ENCODE peak calls at places on chromosomes 1 and 21, in nine cellular contexts. One of them, this sample, is unnamed.

GRCh38 chr1:3779265-3779911 is 6.8 kb downstream of the SMIM1 start:
- DNase-seq in stimulated activated CD4-positive, alpha-beta T cell treated with anti-CD3 and anti-CD28 coated beads, Interleukin-2, amount 100 ng/mL, for 48 hours: no peak
- DNase-seq in activated CD4-positive, CD25-positive, alpha-beta regulatory T cell treated with anti-CD3 and anti-CD28 coated beads, Interleukin-2, amount 50 U/mL, for 16 hours: no peak
- DNase-seq in naive B cell: no peak
- DNase-seq in activated effector memory CD4-positive, alpha-beta T cell treated with Interleukin-2 at 50 U/mL for 16 hours: no peak
- DNase-seq in fibroblast of pulmonary artery: no peak
- DNase-seq in iPS DF 19.7: no peak
- DNase-seq in left ventricle myocardium superior: peak; percentile 26
- DNase-seq in H54: no peak
- DNase-seq in this sample: no peak

GRCh38 chr21:16968436-16968835 is 544.4 kb upstream of the CXADR start:
- DNase-seq in stimulated activated CD4-positive, alpha-beta T cell treated with anti-CD3 and anti-CD28 coated beads, Interleukin-2, amount 100 ng/mL, for 48 hours: no peak
- DNase-seq in activated CD4-positive, CD25-positive, alpha-beta regulatory T cell treated with anti-CD3 and anti-CD28 coated beads, Interleukin-2, amount 50 U/mL, for 16 hours: no peak
- DNase-seq in naive B cell: no peak
- DNase-seq in activated effector memory CD4-positive, alpha-beta T cell treated with Interleukin-2 at 50 U/mL for 16 hours: no peak
- DNase-seq in fibroblast of pulmonary artery: no peak
- DNase-seq in iPS DF 19.7: no peak
- DNase-seq in left ventricle myocardium superior: no peak
- DNase-seq in H54: no peak
- DNase-seq in this sample: no peak

GRCh38 chr1:34780528-34780927 is 486 bp upstream of the GJB3 start:
- DNase-seq in stimulated activated CD4-positive, alpha-beta T cell treated with anti-CD3 and anti-CD28 coated beads, Interleukin-2, amount 100 ng/mL, for 48 hours: no peak
- DNase-seq in activated CD4-positive, CD25-positive, alpha-beta regulatory T cell treated with anti-CD3 and anti-CD28 coated beads, Interleukin-2, amount 50 U/mL, for 16 hours: no peak
- DNase-seq in naive B cell: no peak
- DNase-seq in activated effector memory CD4-positive, alpha-beta T cell treated with Interleukin-2 at 50 U/mL for 16 hours: no peak
- DNase-seq in fibroblast of pulmonary artery: no peak
- DNase-seq in iPS DF 19.7: no peak
- DNase-seq in left ventricle myocardium superior: no peak
- DNase-seq in H54: no peak
- DNase-seq in this sample: no peak

GRCh38 chr1:233393084-233393840 is 65.7 kb downstream of the MAP3K21 start:
- DNase-seq in stimulated activated CD4-positive, alpha-beta T cell treated with anti-CD3 and anti-CD28 coated beads, Interleukin-2, amount 100 ng/mL, for 48 hours: no peak
- DNase-seq in activated CD4-positive, CD25-positive, alpha-beta regulatory T cell treated with anti-CD3 and anti-CD28 coated beads, Interleukin-2, amount 50 U/mL, for 16 hours: no peak
- DNase-seq in naive B cell: no peak
- DNase-seq in activated effector memory CD4-positive, alpha-beta T cell treated with Interleukin-2 at 50 U/mL for 16 hours: no peak
- DNase-seq in fibroblast of pulmonary artery: no peak
- DNase-seq in iPS DF 19.7: no peak
- DNase-seq in left ventricle myocardium superior: no peak
- DNase-seq in H54: no peak
- DNase-seq in this sample: no peak

GRCh38 chr1:8142955-8143629 is 117.0 kb upstream of the ERRFI1 start:
- DNase-seq in stimulated activated CD4-positive, alpha-beta T cell treated with anti-CD3 and anti-CD28 coated beads, Interleukin-2, amount 100 ng/mL, for 48 hours: no peak
- DNase-seq in activated CD4-positive, CD25-positive, alpha-beta regulatory T cell treated with anti-CD3 and anti-CD28 coated beads, Interleukin-2, amount 50 U/mL, for 16 hours: no peak
- DNase-seq in naive B cell: no peak
- DNase-seq in activated effector memory CD4-positive, alpha-beta T cell treated with Interleukin-2 at 50 U/mL for 16 hours: no peak
- DNase-seq in fibroblast of pulmonary artery: peak; percentile 42
- DNase-seq in iPS DF 19.7: no peak
- DNase-seq in left ventricle myocardium superior: no peak
- DNase-seq in H54: no peak
- DNase-seq in this sample: no peak

GRCh38 chr1:151368000-151368744 is 4.3 kb downstream of the SELENBP1 start:
- DNase-seq in stimulated activated CD4-positive, alpha-beta T cell treated with anti-CD3 and anti-CD28 coated beads, Interleukin-2, amount 100 ng/mL, for 48 hours: no peak
- DNase-seq in activated CD4-positive, CD25-positive, alpha-beta regulatory T cell treated with anti-CD3 and anti-CD28 coated beads, Interleukin-2, amount 50 U/mL, for 16 hours: no peak
- DNase-seq in naive B cell: no peak
- DNase-seq in activated effector memory CD4-positive, alpha-beta T cell treated with Interleukin-2 at 50 U/mL for 16 hours: no peak
- DNase-seq in fibroblast of pulmonary artery: peak; percentile 40
- DNase-seq in iPS DF 19.7: no peak
- DNase-seq in left ventricle myocardium superior: peak; percentile 53
- DNase-seq in H54: no peak
- DNase-seq in this sample: no peak

GRCh38 chr21:43984905-43985689 is 27.0 kb upstream of the TRAPPC10 start:
- DNase-seq in stimulated activated CD4-positive, alpha-beta T cell treated with anti-CD3 and anti-CD28 coated beads, Interleukin-2, amount 100 ng/mL, for 48 hours: no peak
- DNase-seq in activated CD4-positive, CD25-positive, alpha-beta regulatory T cell treated with anti-CD3 and anti-CD28 coated beads, Interleukin-2, amount 50 U/mL, for 16 hours: no peak
- DNase-seq in naive B cell: no peak
- DNase-seq in activated effector memory CD4-positive, alpha-beta T cell treated with Interleukin-2 at 50 U/mL for 16 hours: no peak
- DNase-seq in fibroblast of pulmonary artery: no peak
- DNase-seq in iPS DF 19.7: no peak
- DNase-seq in left ventricle myocardium superior: no peak
- DNase-seq in H54: no peak
- DNase-seq in this sample: peak; percentile 21

GRCh38 chr1:224377676-224378006 is 21.0 kb downstream of the CNIH4 start:
- DNase-seq in stimulated activated CD4-positive, alpha-beta T cell treated with anti-CD3 and anti-CD28 coated beads, Interleukin-2, amount 100 ng/mL, for 48 hours: no peak
- DNase-seq in activated CD4-positive, CD25-positive, alpha-beta regulatory T cell treated with anti-CD3 and anti-CD28 coated beads, Interleukin-2, amount 50 U/mL, for 16 hours: no peak
- DNase-seq in naive B cell: no peak
- DNase-seq in activated effector memory CD4-positive, alpha-beta T cell treated with Interleukin-2 at 50 U/mL for 16 hours: no peak
- DNase-seq in fibroblast of pulmonary artery: peak; percentile 34
- DNase-seq in iPS DF 19.7: no peak
- DNase-seq in left ventricle myocardium superior: no peak
- DNase-seq in H54: peak; percentile 39
- DNase-seq in this sample: peak; percentile 57

GRCh38 chr21:38505654-38506523 is 7.6 kb upstream of the ERG start:
- DNase-seq in stimulated activated CD4-positive, alpha-beta T cell treated with anti-CD3 and anti-CD28 coated beads, Interleukin-2, amount 100 ng/mL, for 48 hours: no peak
- DNase-seq in activated CD4-positive, CD25-positive, alpha-beta regulatory T cell treated with anti-CD3 and anti-CD28 coated beads, Interleukin-2, amount 50 U/mL, for 16 hours: no peak
- DNase-seq in naive B cell: no peak
- DNase-seq in activated effector memory CD4-positive, alpha-beta T cell treated with Interleukin-2 at 50 U/mL for 16 hours: no peak
- DNase-seq in fibroblast of pulmonary artery: peak; percentile 87
- DNase-seq in iPS DF 19.7: no peak
- DNase-seq in left ventricle myocardium superior: no peak
- DNase-seq in H54: peak; percentile 29
- DNase-seq in this sample: peak; percentile 84

GRCh38 chr1:205976708-205977107 is 26.5 kb downstream of the RAB7B start:
- DNase-seq in stimulated activated CD4-positive, alpha-beta T cell treated with anti-CD3 and anti-CD28 coated beads, Interleukin-2, amount 100 ng/mL, for 48 hours: no peak
- DNase-seq in activated CD4-positive, CD25-positive, alpha-beta regulatory T cell treated with anti-CD3 and anti-CD28 coated beads, Interleukin-2, amount 50 U/mL, for 16 hours: no peak
- DNase-seq in naive B cell: no peak
- DNase-seq in activated effector memory CD4-positive, alpha-beta T cell treated with Interleukin-2 at 50 U/mL for 16 hours: no peak
- DNase-seq in fibroblast of pulmonary artery: peak; percentile 41
- DNase-seq in iPS DF 19.7: no peak
- DNase-seq in left ventricle myocardium superior: peak; percentile 84
- DNase-seq in H54: peak; percentile 44
- DNase-seq in this sample: peak; percentile 70

GRCh38 chr1:216500273-216500967 is 77.2 kb upstream of the USH2A start:
- DNase-seq in stimulated activated CD4-positive, alpha-beta T cell treated with anti-CD3 and anti-CD28 coated beads, Interleukin-2, amount 100 ng/mL, for 48 hours: no peak
- DNase-seq in activated CD4-positive, CD25-positive, alpha-beta regulatory T cell treated with anti-CD3 and anti-CD28 coated beads, Interleukin-2, amount 50 U/mL, for 16 hours: no peak
- DNase-seq in naive B cell: no peak
- DNase-seq in activated effector memory CD4-positive, alpha-beta T cell treated with Interleukin-2 at 50 U/mL for 16 hours: no peak
- DNase-seq in fibroblast of pulmonary artery: no peak
- DNase-seq in iPS DF 19.7: no peak
- DNase-seq in left ventricle myocardium superior: no peak
- DNase-seq in H54: no peak
- DNase-seq in this sample: no peak

GRCh38 chr1:33599516-33600115 is 127.2 kb downstream of the ZSCAN20 start:
- DNase-seq in stimulated activated CD4-positive, alpha-beta T cell treated with anti-CD3 and anti-CD28 coated beads, Interleukin-2, amount 100 ng/mL, for 48 hours: no peak
- DNase-seq in activated CD4-positive, CD25-positive, alpha-beta regulatory T cell treated with anti-CD3 and anti-CD28 coated beads, Interleukin-2, amount 50 U/mL, for 16 hours: no peak
- DNase-seq in naive B cell: no peak
- DNase-seq in activated effector memory CD4-positive, alpha-beta T cell treated with Interleukin-2 at 50 U/mL for 16 hours: no peak
- DNase-seq in fibroblast of pulmonary artery: no peak
- DNase-seq in iPS DF 19.7: no peak
- DNase-seq in left ventricle myocardium superior: no peak
- DNase-seq in H54: no peak
- DNase-seq in this sample: no peak

GRCh38 chr1:3785458-3786157 is 10.7 kb downstream of the LRRC47 start:
- DNase-seq in stimulated activated CD4-positive, alpha-beta T cell treated with anti-CD3 and anti-CD28 coated beads, Interleukin-2, amount 100 ng/mL, for 48 hours: no peak
- DNase-seq in activated CD4-positive, CD25-positive, alpha-beta regulatory T cell treated with anti-CD3 and anti-CD28 coated beads, Interleukin-2, amount 50 U/mL, for 16 hours: no peak
- DNase-seq in naive B cell: no peak
- DNase-seq in activated effector memory CD4-positive, alpha-beta T cell treated with Interleukin-2 at 50 U/mL for 16 hours: no peak
- DNase-seq in fibroblast of pulmonary artery: peak; percentile 22
- DNase-seq in iPS DF 19.7: no peak
- DNase-seq in left ventricle myocardium superior: no peak
- DNase-seq in H54: no peak
- DNase-seq in this sample: no peak

GRCh38 chr1:201714542-201715276 is 114.2 kb upstream of the IPO9 start:
- DNase-seq in stimulated activated CD4-positive, alpha-beta T cell treated with anti-CD3 and anti-CD28 coated beads, Interleukin-2, amount 100 ng/mL, for 48 hours: no peak
- DNase-seq in activated CD4-positive, CD25-positive, alpha-beta regulatory T cell treated with anti-CD3 and anti-CD28 coated beads, Interleukin-2, amount 50 U/mL, for 16 hours: no peak
- DNase-seq in naive B cell: no peak
- DNase-seq in activated effector memory CD4-positive, alpha-beta T cell treated with Interleukin-2 at 50 U/mL for 16 hours: no peak
- DNase-seq in fibroblast of pulmonary artery: peak; percentile 98
- DNase-seq in iPS DF 19.7: no peak
- DNase-seq in left ventricle myocardium superior: peak; percentile 72
- DNase-seq in H54: peak; percentile 91
- DNase-seq in this sample: peak; percentile 100

GRCh38 chr1:35062518-35063196 is 16.5 kb upstream of the ZMYM1 start:
- DNase-seq in stimulated activated CD4-positive, alpha-beta T cell treated with anti-CD3 and anti-CD28 coated beads, Interleukin-2, amount 100 ng/mL, for 48 hours: no peak
- DNase-seq in activated CD4-positive, CD25-positive, alpha-beta regulatory T cell treated with anti-CD3 and anti-CD28 coated beads, Interleukin-2, amount 50 U/mL, for 16 hours: no peak
- DNase-seq in naive B cell: no peak
- DNase-seq in activated effector memory CD4-positive, alpha-beta T cell treated with Interleukin-2 at 50 U/mL for 16 hours: no peak
- DNase-seq in fibroblast of pulmonary artery: peak; percentile 94
- DNase-seq in iPS DF 19.7: no peak
- DNase-seq in left ventricle myocardium superior: no peak
- DNase-seq in H54: peak; percentile 62
- DNase-seq in this sample: peak; percentile 44

GRCh38 chr1:196723325-196724185 is 51.1 kb upstream of the CFHR3 start:
- DNase-seq in stimulated activated CD4-positive, alpha-beta T cell treated with anti-CD3 and anti-CD28 coated beads, Interleukin-2, amount 100 ng/mL, for 48 hours: peak; percentile 44
- DNase-seq in activated CD4-positive, CD25-positive, alpha-beta regulatory T cell treated with anti-CD3 and anti-CD28 coated beads, Interleukin-2, amount 50 U/mL, for 16 hours: no peak
- DNase-seq in naive B cell: no peak
- DNase-seq in activated effector memory CD4-positive, alpha-beta T cell treated with Interleukin-2 at 50 U/mL for 16 hours: peak; percentile 1
- DNase-seq in fibroblast of pulmonary artery: no peak
- DNase-seq in iPS DF 19.7: peak; percentile 59
- DNase-seq in left ventricle myocardium superior: no peak
- DNase-seq in H54: peak; percentile 5
- DNase-seq in this sample: peak; percentile 45